ENCODE peak calls at places on chromosomes 1 and 21, in seven cellular contexts. X, T, K, A, Y, S and R are unnamed samples.

GRCh38 chr1:205009666-205010065 is 33.3 kb upstream of the CNTN2 start:
- DNase-seq in X (no peak), T (no peak), K (no peak), A (no peak), Y (no peak), S (no peak), R (peak; percentile 40)

GRCh38 chr1:26363549-26364448 is 8.8 kb downstream of the ZNF683 start:
- DNase-seq in X (peak; percentile 38), T (no peak), K (peak; percentile 75), A (peak; percentile 37), Y (peak; percentile 54), S (peak; percentile 33), R (peak; percentile 80)

GRCh38 chr1:160428655-160429054 is 28.3 kb downstream of the VANGL2 start:
- DNase-seq in X (no peak), T (peak; percentile 63), K (peak; percentile 24), A (no peak), Y (no peak), S (peak; percentile 44), R (peak; percentile 28)

GRCh38 chr21:41861987-41862386 is 17.2 kb downstream of the PRDM15 start:
- DNase-seq in X (no peak), T (no peak), K (no peak), A (no peak), Y (no peak), S (no peak), R (no peak)

GRCh38 chr1:43425045-43425444 is 28.7 kb downstream of the HYI start:
- DNase-seq in X (no peak), T (no peak), K (no peak), A (no peak), Y (no peak), S (no peak), R (no peak)

GRCh38 chr1:203051841-203052324 is 25.6 kb downstream of the PPFIA4 start:
- DNase-seq in X (no peak), T (peak; percentile 50), K (no peak), A (no peak), Y (no peak), S (no peak), R (peak; percentile 52)

GRCh38 chr1:180927348-180927747 is 14.7 kb downstream of the KIAA1614 start:
- DNase-seq in X (no peak), T (peak; percentile 23), K (no peak), A (no peak), Y (no peak), S (no peak), R (no peak)

GRCh38 chr1:39087109-39087834 is 61.1 kb downstream of the NDUFS5 start:
- DNase-seq in X (no peak), T (no peak), K (no peak), A (no peak), Y (no peak), S (no peak), R (no peak)

GRCh38 chr1:200290010-200290685 is 119.7 kb downstream of the ZNF281 start:
- DNase-seq in X (no peak), T (no peak), K (no peak), A (no peak), Y (no peak), S (no peak), R (peak; percentile 28)

GRCh38 chr1:115173151-115173550 is 83.8 kb upstream of the TSPAN2 start:
- DNase-seq in X (no peak), T (no peak), K (no peak), A (no peak), Y (no peak), S (no peak), R (no peak)

GRCh38 chr1:12600335-12600734 is 17.7 kb downstream of the DHRS3 start:
- DNase-seq in X (no peak), T (no peak), K (no peak), A (no peak), Y (no peak), S (no peak), R (no peak)

GRCh38 chr1:187038789-187039188 is 210.0 kb downstream of the PLA2G4A start:
- DNase-seq in X (no peak), T (no peak), K (no peak), A (no peak), Y (no peak), S (no peak), R (no peak)

GRCh38 chr1:161054232-161054631 is 8.5 kb upstream of the USF1 start:
- DNase-seq in X (no peak), T (no peak), K (no peak), A (no peak), Y (no peak), S (no peak), R (no peak)

GRCh38 chr1:114116086-114116485 is 37.6 kb downstream of the SYT6 start:
- DNase-seq in X (no peak), T (no peak), K (no peak), A (no peak), Y (no peak), S (no peak), R (no peak)

GRCh38 chr1:103779932-103780331 is 30.2 kb downstream of the AMY1C start:
- DNase-seq in X (no peak), T (no peak), K (no peak), A (no peak), Y (no peak), S (no peak), R (no peak)

GRCh38 chr1:145845144-145845513 is 301 bp upstream of the NUDT17 start:
- DNase-seq in X (peak; percentile 70), T (no peak), K (no peak), A (no peak), Y (no peak), S (peak; percentile 57), R (no peak)

GRCh38 chr1:101203812-101204540 is 32.8 kb upstream of the S1PR1 start:
- DNase-seq in X (no peak), T (no peak), K (no peak), A (no peak), Y (no peak), S (peak; percentile 1), R (peak; percentile 31)

GRCh38 chr1:93694833-93695232 is 13.2 kb upstream of the BCAR3 start:
- DNase-seq in X (no peak), T (no peak), K (no peak), A (no peak), Y (no peak), S (no peak), R (no peak)

GRCh38 chr21:39029086-39029772 is 154.0 kb downstream of the PSMG1 start:
- DNase-seq in X (no peak), T (no peak), K (no peak), A (no peak), Y (peak; percentile 51), S (no peak), R (no peak)

GRCh38 chr21:41337515-41337914 is 20.9 kb downstream of the FAM3B start:
- DNase-seq in X (no peak), T (no peak), K (no peak), A (no peak), Y (no peak), S (no peak), R (no peak)

GRCh38 chr1:244347942-244348341 is 103.8 kb downstream of the ADSS2 start:
- DNase-seq in X (no peak), T (peak; percentile 30), K (no peak), A (no peak), Y (no peak), S (no peak), R (no peak)

GRCh38 chr1:29518183-29518835 is 282.0 kb downstream of the PTPRU start:
- DNase-seq in X (no peak), T (no peak), K (no peak), A (no peak), Y (no peak), S (no peak), R (no peak)

GRCh38 chr1:234722904-234723588 is 113.1 kb upstream of the IRF2BP2 start:
- DNase-seq in X (no peak), T (peak; percentile 58), K (peak; percentile 15), A (peak; percentile 78), Y (no peak), S (no peak), R (no peak)

GRCh38 chr1:19990703-19991102 is 11.3 kb upstream of the PLA2G2A start:
- DNase-seq in X (no peak), T (no peak), K (no peak), A (no peak), Y (no peak), S (no peak), R (no peak)

GRCh38 chr1:114270255-114271117 is 116.8 kb upstream of the SYT6 start:
- DNase-seq in X (no peak), T (no peak), K (no peak), A (no peak), Y (no peak), S (no peak), R (no peak)

GRCh38 chr21:14587266-14587665 is 41.2 kb upstream of the SAMSN1 start:
- DNase-seq in X (no peak), T (no peak), K (no peak), A (no peak), Y (no peak), S (no peak), R (no peak)

GRCh38 chr21:35411434-35411833 is 362.3 kb upstream of the RUNX1 start:
- DNase-seq in X (no peak), T (no peak), K (no peak), A (no peak), Y (no peak), S (no peak), R (no peak)